ENCODE peak calls at places on chromosome 17, in nine cellular contexts. One of them, this sample, is unnamed.

GRCh38 chr17:4393806-4394205 is 27.3 kb upstream of the UBE2G1 start:
- DNase-seq in skeletal muscle cell: no peak
- DNase-seq in Caco-2: no peak
- DNase-seq in DMS 273 treated with DMSO at 0.1 percent for 48 hours: no peak
- DNase-seq in activated naive CD4-positive, alpha-beta T cell: no peak
- DNase-seq in H9: no peak
- DNase-seq in foreskin fibroblast: no peak
- DNase-seq in Kasumi-1: no peak
- DNase-seq in astrocyte of the spinal cord: no peak
- DNase-seq in this sample: no peak

GRCh38 chr17:47990962-47991731 is 20.2 kb downstream of the CDK5RAP3 start:
- DNase-seq in Caco-2: no peak
- DNase-seq in DMS 273 treated with DMSO at 0.1 percent for 48 hours: no peak
- DNase-seq in activated naive CD4-positive, alpha-beta T cell: no peak
- DNase-seq in Kasumi-1: no peak
- DNase-seq in foreskin fibroblast: peak
- DNase-seq in astrocyte of the spinal cord: no peak
- DNase-seq in H9: peak
- DNase-seq in skeletal muscle cell: no peak
- DNase-seq in this sample: peak

GRCh38 chr17:64386412-64387144 is 4.1 kb downstream of the PECAM1 start:
- DNase-seq in foreskin fibroblast: no peak
- DNase-seq in skeletal muscle cell: no peak
- DNase-seq in Caco-2: peak
- DNase-seq in DMS 273 treated with DMSO at 0.1 percent for 48 hours: no peak
- DNase-seq in activated naive CD4-positive, alpha-beta T cell: no peak
- DNase-seq in astrocyte of the spinal cord: no peak
- DNase-seq in Kasumi-1: no peak
- DNase-seq in H9: no peak
- DNase-seq in this sample: no peak

GRCh38 chr17:66021757-66022156 is 170.2 kb downstream of the CEP112 start:
- DNase-seq in H9: peak
- DNase-seq in DMS 273 treated with DMSO at 0.1 percent for 48 hours: no peak
- DNase-seq in astrocyte of the spinal cord: no peak
- DNase-seq in Kasumi-1: no peak
- DNase-seq in skeletal muscle cell: no peak
- DNase-seq in foreskin fibroblast: no peak
- DNase-seq in activated naive CD4-positive, alpha-beta T cell: no peak
- DNase-seq in Caco-2: no peak
- DNase-seq in this sample: no peak

GRCh38 chr17:53571342-53571741 is 251.4 kb upstream of the KIF2B start:
- DNase-seq in Caco-2: no peak
- DNase-seq in foreskin fibroblast: no peak
- DNase-seq in skeletal muscle cell: no peak
- DNase-seq in DMS 273 treated with DMSO at 0.1 percent for 48 hours: no peak
- DNase-seq in activated naive CD4-positive, alpha-beta T cell: no peak
- DNase-seq in H9: no peak
- DNase-seq in Kasumi-1: no peak
- DNase-seq in astrocyte of the spinal cord: peak
- DNase-seq in this sample: no peak

GRCh38 chr17:48054238-48055185 is 6.4 kb downstream of the NFE2L1 start:
- DNase-seq in astrocyte of the spinal cord: peak
- DNase-seq in Kasumi-1: no peak
- DNase-seq in activated naive CD4-positive, alpha-beta T cell: no peak
- DNase-seq in Caco-2: no peak
- DNase-seq in skeletal muscle cell: peak
- DNase-seq in DMS 273 treated with DMSO at 0.1 percent for 48 hours: no peak
- DNase-seq in H9: peak
- DNase-seq in foreskin fibroblast: peak
- DNase-seq in this sample: peak

GRCh38 chr17:22202702-22203101 is 510.4 kb downstream of the KCNJ18 start:
- DNase-seq in Kasumi-1: no peak
- DNase-seq in skeletal muscle cell: no peak
- DNase-seq in H9: no peak
- DNase-seq in foreskin fibroblast: no peak
- DNase-seq in Caco-2: no peak
- DNase-seq in activated naive CD4-positive, alpha-beta T cell: no peak
- DNase-seq in DMS 273 treated with DMSO at 0.1 percent for 48 hours: no peak
- DNase-seq in astrocyte of the spinal cord: no peak
- DNase-seq in this sample: no peak

GRCh38 chr17:33572615-33573014 is 279.5 kb upstream of the ASIC2 start:
- DNase-seq in Caco-2: peak
- DNase-seq in astrocyte of the spinal cord: no peak
- DNase-seq in skeletal muscle cell: no peak
- DNase-seq in H9: peak
- DNase-seq in DMS 273 treated with DMSO at 0.1 percent for 48 hours: no peak
- DNase-seq in foreskin fibroblast: no peak
- DNase-seq in activated naive CD4-positive, alpha-beta T cell: no peak
- DNase-seq in Kasumi-1: no peak
- DNase-seq in this sample: no peak

GRCh38 chr17:1108810-1109605 is 70.8 kb downstream of the ABR start:
- DNase-seq in H9: no peak
- DNase-seq in activated naive CD4-positive, alpha-beta T cell: peak
- DNase-seq in DMS 273 treated with DMSO at 0.1 percent for 48 hours: no peak
- DNase-seq in Caco-2: no peak
- DNase-seq in Kasumi-1: no peak
- DNase-seq in skeletal muscle cell: no peak
- DNase-seq in foreskin fibroblast: peak
- DNase-seq in astrocyte of the spinal cord: peak
- DNase-seq in this sample: no peak

GRCh38 chr17:79915850-79916430 is 76.7 kb upstream of the CBX4 start:
- DNase-seq in DMS 273 treated with DMSO at 0.1 percent for 48 hours: peak
- DNase-seq in Kasumi-1: peak
- DNase-seq in H9: peak
- DNase-seq in activated naive CD4-positive, alpha-beta T cell: peak
- DNase-seq in skeletal muscle cell: no peak
- DNase-seq in Caco-2: peak
- DNase-seq in foreskin fibroblast: peak
- DNase-seq in astrocyte of the spinal cord: no peak
- DNase-seq in this sample: peak

GRCh38 chr17:8375738-8376259 is 705 bp downstream of the KRABD2 start:
- DNase-seq in Kasumi-1: no peak
- DNase-seq in activated naive CD4-positive, alpha-beta T cell: no peak
- DNase-seq in foreskin fibroblast: peak
- DNase-seq in DMS 273 treated with DMSO at 0.1 percent for 48 hours: no peak
- DNase-seq in astrocyte of the spinal cord: no peak
- DNase-seq in Caco-2: no peak
- DNase-seq in H9: no peak
- DNase-seq in skeletal muscle cell: no peak
- DNase-seq in this sample: peak

GRCh38 chr17:1590031-1590746 is 27.6 kb upstream of the PITPNA start:
- DNase-seq in H9: no peak
- DNase-seq in foreskin fibroblast: peak
- DNase-seq in skeletal muscle cell: no peak
- DNase-seq in Kasumi-1: no peak
- DNase-seq in DMS 273 treated with DMSO at 0.1 percent for 48 hours: no peak
- DNase-seq in astrocyte of the spinal cord: peak
- DNase-seq in Caco-2: peak
- DNase-seq in activated naive CD4-positive, alpha-beta T cell: no peak
- DNase-seq in this sample: peak

GRCh38 chr17:19255279-19255678 is 18.1 kb downstream of the EPN2 start:
- DNase-seq in skeletal muscle cell: no peak
- DNase-seq in DMS 273 treated with DMSO at 0.1 percent for 48 hours: no peak
- DNase-seq in activated naive CD4-positive, alpha-beta T cell: no peak
- DNase-seq in Kasumi-1: no peak
- DNase-seq in H9: no peak
- DNase-seq in Caco-2: no peak
- DNase-seq in astrocyte of the spinal cord: no peak
- DNase-seq in foreskin fibroblast: no peak
- DNase-seq in this sample: no peak

GRCh38 chr17:74742978-74743545 is 5.4 kb upstream of the NHERF1 start:
- DNase-seq in Kasumi-1: no peak
- DNase-seq in H9: no peak
- DNase-seq in foreskin fibroblast: no peak
- DNase-seq in DMS 273 treated with DMSO at 0.1 percent for 48 hours: no peak
- DNase-seq in activated naive CD4-positive, alpha-beta T cell: no peak
- DNase-seq in Caco-2: no peak
- DNase-seq in astrocyte of the spinal cord: no peak
- DNase-seq in skeletal muscle cell: no peak
- DNase-seq in this sample: no peak

GRCh38 chr17:39161967-39162366 is 4.0 kb downstream of the ARL5C start:
- DNase-seq in Caco-2: no peak
- DNase-seq in astrocyte of the spinal cord: no peak
- DNase-seq in DMS 273 treated with DMSO at 0.1 percent for 48 hours: no peak
- DNase-seq in activated naive CD4-positive, alpha-beta T cell: no peak
- DNase-seq in H9: no peak
- DNase-seq in foreskin fibroblast: no peak
- DNase-seq in Kasumi-1: no peak
- DNase-seq in skeletal muscle cell: no peak
- DNase-seq in this sample: no peak

GRCh38 chr17:34542700-34543336 is 36.6 kb upstream of the TMEM132E start:
- DNase-seq in astrocyte of the spinal cord: peak
- DNase-seq in activated naive CD4-positive, alpha-beta T cell: peak
- DNase-seq in H9: peak
- DNase-seq in Caco-2: no peak
- DNase-seq in skeletal muscle cell: no peak
- DNase-seq in Kasumi-1: peak
- DNase-seq in DMS 273 treated with DMSO at 0.1 percent for 48 hours: no peak
- DNase-seq in foreskin fibroblast: peak
- DNase-seq in this sample: peak

GRCh38 chr17:63399316-63399715 is 46.8 kb downstream of the CYB561 start:
- DNase-seq in DMS 273 treated with DMSO at 0.1 percent for 48 hours: no peak
- DNase-seq in Kasumi-1: no peak
- DNase-seq in Caco-2: no peak
- DNase-seq in H9: no peak
- DNase-seq in foreskin fibroblast: peak
- DNase-seq in astrocyte of the spinal cord: peak
- DNase-seq in activated naive CD4-positive, alpha-beta T cell: no peak
- DNase-seq in skeletal muscle cell: no peak
- DNase-seq in this sample: no peak

GRCh38 chr17:29905086-29905878 is 24.7 kb downstream of the SSH2 start:
- DNase-seq in H9: peak
- DNase-seq in foreskin fibroblast: no peak
- DNase-seq in skeletal muscle cell: no peak
- DNase-seq in DMS 273 treated with DMSO at 0.1 percent for 48 hours: no peak
- DNase-seq in Kasumi-1: no peak
- DNase-seq in Caco-2: no peak
- DNase-seq in activated naive CD4-positive, alpha-beta T cell: no peak
- DNase-seq in astrocyte of the spinal cord: no peak
- DNase-seq in this sample: no peak

GRCh38 chr17:77455111-77455877 is 314.5 kb downstream of the SEC14L1 start:
- DNase-seq in activated naive CD4-positive, alpha-beta T cell: no peak
- DNase-seq in H9: no peak
- DNase-seq in Kasumi-1: no peak
- DNase-seq in foreskin fibroblast: no peak
- DNase-seq in DMS 273 treated with DMSO at 0.1 percent for 48 hours: no peak
- DNase-seq in Caco-2: no peak
- DNase-seq in astrocyte of the spinal cord: peak
- DNase-seq in skeletal muscle cell: no peak
- DNase-seq in this sample: no peak

GRCh38 chr17:77696720-77697460 is 261.6 kb upstream of the TNRC6C start:
- DNase-seq in H9: peak
- DNase-seq in Kasumi-1: no peak
- DNase-seq in activated naive CD4-positive, alpha-beta T cell: no peak
- DNase-seq in astrocyte of the spinal cord: no peak
- DNase-seq in Caco-2: no peak
- DNase-seq in skeletal muscle cell: no peak
- DNase-seq in foreskin fibroblast: no peak
- DNase-seq in DMS 273 treated with DMSO at 0.1 percent for 48 hours: no peak
- DNase-seq in this sample: peak

GRCh38 chr17:3817851-3818605 is 17.0 kb upstream of the ITGAE start:
- DNase-seq in activated naive CD4-positive, alpha-beta T cell: no peak
- DNase-seq in skeletal muscle cell: no peak
- DNase-seq in astrocyte of the spinal cord: no peak
- DNase-seq in foreskin fibroblast: no peak
- DNase-seq in Kasumi-1: no peak
- DNase-seq in Caco-2: no peak
- DNase-seq in H9: no peak
- DNase-seq in DMS 273 treated with DMSO at 0.1 percent for 48 hours: no peak
- DNase-seq in this sample: no peak

GRCh38 chr17:82300707-82301270 is 16.6 kb downstream of the CD7 start:
- DNase-seq in Kasumi-1: peak
- DNase-seq in DMS 273 treated with DMSO at 0.1 percent for 48 hours: peak
- DNase-seq in astrocyte of the spinal cord: peak
- DNase-seq in foreskin fibroblast: peak
- DNase-seq in Caco-2: no peak
- DNase-seq in skeletal muscle cell: no peak
- DNase-seq in H9: peak
- DNase-seq in activated naive CD4-positive, alpha-beta T cell: peak
- DNase-seq in this sample: peak

GRCh38 chr17:39769974-39770587 is 32.3 kb downstream of the GRB7 start:
- DNase-seq in Caco-2: no peak
- DNase-seq in astrocyte of the spinal cord: peak
- DNase-seq in foreskin fibroblast: peak
- DNase-seq in H9: no peak
- DNase-seq in Kasumi-1: no peak
- DNase-seq in activated naive CD4-positive, alpha-beta T cell: peak
- DNase-seq in skeletal muscle cell: no peak
- DNase-seq in DMS 273 treated with DMSO at 0.1 percent for 48 hours: peak
- DNase-seq in this sample: no peak

GRCh38 chr17:29568331-29569244 is at the start of gene TP53I13:
- DNase-seq in Kasumi-1: peak
- DNase-seq in skeletal muscle cell: no peak
- DNase-seq in Caco-2: peak
- DNase-seq in DMS 273 treated with DMSO at 0.1 percent for 48 hours: peak
- DNase-seq in astrocyte of the spinal cord: peak
- DNase-seq in activated naive CD4-positive, alpha-beta T cell: peak
- DNase-seq in H9: peak
- DNase-seq in foreskin fibroblast: peak
- DNase-seq in this sample: peak

This sample was measured in cerebellar cortex.